ENCODE peak calls at places on chromosomes 7 and 10, in five cellular contexts. O is BE2C, W is colonic mucosa, R is upper lobe of left lung, D is thoracic aorta. L is an unnamed sample. For H3K4me1, the result is how much of the 10 kb centered on the place peaks cover.

GRCh38 chr10:19816420-19817250 is at the start of gene PLXDC2:
- DNase-seq in O (peak), D (peak), R (peak), W (peak), L (peak)

GRCh38 chr7:7761340-7761973 is 43.0 kb upstream of the RPA3 start:
- DNase-seq in R (no peak), W (no peak), O (no peak), D (no peak), L (peak)

GRCh38 chr7:57651006-57651405 is 201.0 kb downstream of the ZNF716 start:
- DNase-seq in D (no peak), O (no peak), W (no peak), R (peak), L (no peak)

GRCh38 chr10:93152136-93152535 is 78.4 kb downstream of the CYP26A1 start:
- DNase-seq in R (no peak), O (no peak), W (no peak), D (no peak), L (peak)

GRCh38 chr7:19392246-19392645 is 247.0 kb upstream of the FERD3L start:
- DNase-seq in D (no peak), R (no peak), W (no peak), O (no peak), L (peak)

GRCh38 chr10:132162021-132162531 is 24.7 kb upstream of the DPYSL4 start:
- DNase-seq in R (no peak), D (no peak), O (no peak), W (no peak), L (no peak)

GRCh38 chr7:3120513-3120912 is 76.8 kb upstream of the CARD11 start:
- DNase-seq in W (no peak), O (no peak), R (no peak), D (no peak), L (no peak)

GRCh38 chr7:94657771-94658693 is 2.1 kb upstream of the SGCE start:
- DNase-seq in D (peak), O (peak), R (peak), W (peak), L (peak)

GRCh38 chr10:49157229-49157628 is 23.4 kb upstream of the FAM170B start:
- DNase-seq in D (no peak), W (no peak), O (no peak), R (no peak), L (no peak)

GRCh38 chr10:52566471-52567246 is 205.9 kb downstream of the MBL2 start:
- DNase-seq in D (no peak), R (no peak), O (peak), W (no peak), L (peak)

GRCh38 chr7:72546586-72546985 is 134.4 kb upstream of the CALN1 start:
- DNase-seq in D (no peak), W (no peak), O (no peak), R (no peak), L (no peak)

GRCh38 chr7:36198854-36199266 is 45.8 kb downstream of the EEPD1 start:
- DNase-seq in O (no peak), D (no peak), W (no peak), R (no peak), L (no peak)

GRCh38 chr10:96618648-96619047 is 31.8 kb upstream of the TM9SF3 start:
- DNase-seq in O (no peak), W (peak), R (no peak), D (no peak), L (peak)

GRCh38 chr10:94889123-94889522 is 49.3 kb upstream of the CYP2C9 start:
- DNase-seq in W (no peak), O (no peak), R (no peak), D (no peak), L (no peak)

GRCh38 chr7:37832194-37832593 is 16.2 kb upstream of the NME8 start:
- DNase-seq in O (peak), D (peak), W (peak), R (peak), L (peak)

DNA sequence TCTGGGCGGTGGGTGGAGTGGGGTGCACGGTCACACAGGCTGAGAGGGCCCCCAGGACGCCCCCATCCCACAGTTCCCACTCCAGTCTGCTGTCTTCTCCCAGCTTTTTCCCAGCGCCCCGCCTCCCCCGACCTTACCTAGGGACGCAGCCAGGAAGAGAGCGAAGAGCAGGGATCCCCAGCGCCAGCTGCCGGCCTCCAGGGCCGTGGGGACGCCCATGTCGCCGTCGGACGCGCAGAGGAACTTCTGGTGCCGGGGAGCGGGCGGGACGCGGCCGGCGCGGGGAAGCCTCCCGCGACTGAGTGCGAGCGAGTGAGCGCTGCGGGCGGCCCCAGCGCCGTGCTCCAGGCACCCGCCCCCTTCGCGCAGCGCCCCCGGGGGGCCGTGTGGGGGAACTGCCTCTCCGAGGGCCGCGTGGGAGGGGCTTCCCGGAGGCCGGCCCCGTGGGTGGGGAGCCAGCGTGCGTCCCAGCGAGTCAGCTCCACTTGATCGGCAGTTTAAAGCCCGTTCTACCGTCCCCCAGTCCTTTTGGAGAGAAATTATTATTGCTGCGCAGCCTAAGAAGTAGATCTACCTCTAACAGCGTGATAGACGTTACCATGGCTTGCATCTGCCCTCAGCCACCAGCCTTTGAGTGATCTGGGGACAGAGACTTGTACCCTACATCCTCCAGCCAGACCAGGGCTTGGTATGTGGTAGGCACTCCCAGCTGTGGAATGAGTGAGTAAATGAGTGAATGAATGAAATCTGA is at the start of gene VSIR:
- DNase-seq in W (peak), R (peak), D (peak), O (peak), L (peak)
- H3K4me1 ChIP-seq in W (under half), R (half or more), D (under half), O (under half), L (half or more)

GRCh38 chr10:112298581-112298980 is 15.4 kb downstream of the TECTB start:
- DNase-seq in O (peak), W (no peak), D (no peak), R (no peak), L (no peak)
- H3K4me1 ChIP-seq in O (under half), W (under half), D (under half), R (under half), L (under half)

DNA sequence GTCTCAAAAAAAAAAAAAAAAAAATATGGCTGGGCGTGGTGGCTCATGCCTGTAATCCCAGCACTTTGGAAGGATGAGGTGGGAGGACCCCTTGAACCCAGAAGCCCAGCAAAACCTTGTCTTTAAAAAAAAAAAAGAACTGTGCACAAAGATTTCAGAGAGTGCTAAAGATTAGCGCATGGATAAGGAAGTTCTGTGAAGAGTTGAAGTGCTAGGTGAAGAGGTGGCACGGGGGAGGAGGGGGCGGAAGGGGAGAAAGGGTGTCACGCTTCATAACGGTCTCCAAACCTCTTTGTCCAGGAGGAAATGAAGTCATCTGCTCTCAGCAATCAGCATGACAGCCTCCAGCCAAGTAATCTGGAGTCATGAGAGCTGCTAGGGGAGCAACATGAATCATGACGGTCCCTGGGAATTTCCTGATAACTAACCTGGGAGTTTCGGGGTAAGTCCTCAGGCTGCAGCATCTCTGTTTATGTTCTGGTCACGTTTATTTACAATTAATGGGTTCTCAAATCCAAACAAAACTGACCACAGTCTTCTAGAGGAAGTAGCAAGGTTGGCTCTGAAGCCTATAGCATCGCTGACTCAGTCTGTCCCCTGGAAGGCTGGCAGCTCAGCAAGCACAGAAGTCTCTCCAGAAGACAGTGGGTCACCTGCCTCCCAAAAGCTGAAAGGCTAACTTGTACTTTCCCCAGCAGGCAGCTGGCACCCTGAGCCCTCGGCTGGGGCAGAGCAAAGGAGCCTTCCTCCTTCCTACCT is 1.9 kb upstream of the PLAU start:
- DNase-seq in R (no peak), W (peak), O (no peak), D (peak), L (peak)
- H3K4me1 ChIP-seq in R (under half), W (under half), O (under half), D (under half), L (half or more)

DNA sequence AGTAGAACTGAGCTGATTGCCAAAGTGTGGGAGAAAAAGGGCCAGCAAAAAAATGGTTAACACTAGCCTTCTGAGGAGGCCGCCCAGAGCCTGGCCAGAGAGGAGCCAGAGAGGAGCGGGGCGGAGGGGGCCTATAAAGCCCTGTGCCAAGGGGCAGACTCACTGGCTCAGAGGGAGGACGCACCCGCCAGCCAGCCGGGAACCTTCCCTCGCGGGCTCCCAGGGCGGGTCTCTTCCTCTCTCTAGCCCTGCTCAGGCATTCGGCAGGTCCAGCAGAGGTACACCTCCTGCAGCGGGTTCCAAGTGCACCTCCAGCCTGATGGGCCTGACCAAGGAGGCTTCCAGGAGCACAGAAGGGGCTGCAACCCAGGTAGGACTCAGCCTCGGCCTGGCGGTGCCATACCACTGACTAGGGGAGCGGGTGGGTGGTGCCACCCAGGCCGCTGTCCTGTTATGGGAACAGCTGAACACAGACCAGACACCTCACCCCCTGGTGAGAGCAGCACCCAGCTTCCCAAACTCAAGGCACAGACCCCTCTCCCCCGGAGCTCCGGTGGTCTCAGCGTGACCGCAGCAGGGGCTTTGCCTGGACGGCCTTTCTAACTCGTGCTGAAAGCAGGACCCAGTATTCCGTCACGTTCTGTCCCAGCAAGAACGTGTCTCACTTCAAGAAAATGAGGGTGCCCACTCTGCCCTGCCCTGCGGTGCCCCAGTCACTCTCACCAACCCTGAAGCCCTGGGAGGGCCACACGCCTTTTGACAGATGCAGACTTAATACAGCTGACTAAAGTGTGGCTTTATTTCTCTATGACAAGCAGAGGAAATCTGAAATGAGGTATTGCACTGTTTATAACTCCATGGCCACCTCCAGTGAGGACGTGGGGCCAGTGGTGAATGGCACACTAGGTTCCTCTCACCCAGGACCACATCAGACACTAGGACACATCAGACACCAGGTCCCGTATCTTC is at the start of gene GPER1:
- DNase-seq in R (peak), W (peak), D (peak), O (peak), L (peak)
- H3K4me1 ChIP-seq in R (under half), W (under half), D (under half), O (under half), L (under half)

DNA sequence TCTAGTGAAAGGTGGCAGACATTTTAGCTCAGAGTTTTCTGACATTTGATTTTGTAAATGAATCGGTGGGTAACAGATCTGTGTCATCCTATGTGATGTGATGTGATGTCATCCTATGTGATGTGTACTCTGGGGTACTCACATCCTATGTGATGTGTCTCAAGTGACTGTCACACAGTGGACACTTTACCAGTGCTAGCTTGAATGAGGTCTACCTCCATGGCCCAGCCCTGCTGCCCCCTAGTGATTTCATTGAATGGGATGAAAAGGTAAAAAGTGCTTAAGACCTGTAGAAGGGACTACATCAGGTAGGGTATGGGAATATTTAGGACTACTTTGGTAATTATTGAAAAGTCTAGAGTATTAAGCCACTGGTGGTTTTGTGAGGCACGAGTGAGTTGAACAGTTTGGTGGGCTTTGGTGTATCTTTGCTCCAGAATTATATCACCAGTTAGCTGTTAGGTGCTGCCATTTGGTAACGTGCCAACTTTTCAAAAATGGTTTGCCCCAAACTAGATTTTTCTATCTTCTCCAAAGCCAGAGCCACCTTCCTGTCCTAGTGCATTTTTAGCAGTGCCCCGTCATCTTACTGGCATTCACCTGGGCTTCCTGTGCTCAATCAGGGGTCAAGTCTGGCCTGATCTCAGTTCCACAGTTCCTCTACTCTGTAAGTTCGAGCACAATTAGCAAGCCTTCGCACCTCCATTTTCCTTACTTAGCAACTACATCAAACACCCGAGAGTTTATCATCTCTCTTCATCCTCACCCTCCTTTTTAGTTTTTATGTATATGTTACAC is 9.7 kb downstream of the EIF4H start:
- DNase-seq in O (peak), D (no peak), R (no peak), W (peak), L (no peak)
- H3K4me1 ChIP-seq in O (under half), D (half or more), R (half or more), W (under half), L (half or more)

GRCh38 chr10:29946614-29946952 is 112.8 kb downstream of the JCAD start:
- DNase-seq in R (no peak), D (no peak), W (no peak), O (no peak), L (no peak)
- H3K4me1 ChIP-seq in R (under half), D (under half), W (under half), O (under half), L (half or more)

GRCh38 chr10:88995156-88995876 is 4.7 kb downstream of the FAS start:
- DNase-seq in O (no peak), R (no peak), D (no peak), W (peak), L (no peak)

GRCh38 chr10:88991161-88991899 is 732 bp downstream of the FAS start:
- DNase-seq in R (peak), D (peak), O (peak), W (peak), L (peak)

GRCh38 chr10:88994034-88994433 is 3.4 kb downstream of the FAS start:
- DNase-seq in R (no peak), O (no peak), D (no peak), W (peak), L (peak)

GRCh38 chr10:88991900-88992237 is 1.3 kb downstream of the FAS start:
- DNase-seq in O (no peak), D (no peak), W (no peak), R (no peak), L (no peak)

GRCh38 chr10:88992945-88993537 is 2.4 kb downstream of the FAS start:
- DNase-seq in D (no peak), R (no peak), W (peak), O (no peak), L (peak)
- H3K4me1 ChIP-seq in D (under half), R (under half), W (under half), O (under half), L (half or more)

GRCh38 chr7:55072251-55072650 is 53.4 kb downstream of the EGFR start:
- DNase-seq in W (no peak), O (no peak), D (no peak), R (no peak), L (no peak)
- H3K4me1 ChIP-seq in W (under half), O (half or more), D (under half), R (under half), L (half or more)

L was measured in adipocyte.